ENCODE peak calls at places on chromosomes 3 and 15, in ten cellular contexts. J, D, L, N, S, F, X, P, M and V are unnamed samples.

GRCh38 chr3:72769758-72770540 is 78.3 kb downstream of the SHQ1 start:
- DNase-seq in F (no peak), M (no peak), L (no peak), X (no peak), J (no peak), D (no peak), S (no peak), N (no peak), P (no peak), V (no peak)

GRCh38 chr15:63913786-63914185 is 80.0 kb upstream of the HERC1 start:
- DNase-seq in J (no peak), M (no peak), P (no peak), F (no peak), N (no peak), D (peak), S (no peak), L (no peak), X (no peak), V (no peak)

GRCh38 chr15:34679326-34679725 is 75.5 kb downstream of the GJD2 start:
- DNase-seq in J (no peak), X (no peak), S (no peak), M (no peak), D (no peak), F (no peak), N (no peak), L (no peak), P (no peak), V (no peak)

GRCh38 chr3:58013973-58014649 is 5.9 kb downstream of the FLNB start:
- DNase-seq in X (no peak), M (peak), F (peak), J (no peak), S (no peak), L (no peak), P (peak), N (no peak), D (no peak), V (no peak)

GRCh38 chr15:39801641-39802309 is 19.1 kb upstream of the FSIP1 start:
- DNase-seq in X (peak), D (peak), P (no peak), M (peak), S (no peak), F (no peak), J (no peak), N (no peak), L (no peak), V (no peak)

GRCh38 chr3:157175678-157176077 is 15.7 kb upstream of the CCNL1 start:
- DNase-seq in X (peak), N (no peak), S (no peak), F (peak), D (no peak), J (no peak), L (no peak), P (peak), M (no peak), V (peak)

GRCh38 chr3:45496550-45496949 is 98.0 kb upstream of the LIMD1 start:
- DNase-seq in D (no peak), X (no peak), P (peak), M (peak), J (no peak), L (no peak), F (peak), S (no peak), N (no peak), V (no peak)

GRCh38 chr3:186115229-186115996 is 6.5 kb upstream of the ETV5 start:
- DNase-seq in L (no peak), S (no peak), D (no peak), X (no peak), F (no peak), J (no peak), N (no peak), M (no peak), P (no peak), V (no peak)

GRCh38 chr15:41396111-41396510 is 6.2 kb downstream of the NDUFAF1 start:
- DNase-seq in L (no peak), X (no peak), M (no peak), N (no peak), D (no peak), P (no peak), S (no peak), J (no peak), F (no peak), V (no peak)

GRCh38 chr3:155084567-155084966 is 4.4 kb downstream of the MME start:
- DNase-seq in X (no peak), D (no peak), M (no peak), S (no peak), F (no peak), L (no peak), P (no peak), J (no peak), N (no peak), V (no peak)

GRCh38 chr3:8937064-8938020 is 25.9 kb downstream of the RAD18 start:
- DNase-seq in J (no peak), M (no peak), X (no peak), P (peak), N (no peak), S (no peak), D (peak), F (no peak), L (no peak), V (no peak)

GRCh38 chr15:100108846-100109245 is 232.9 kb downstream of the ADAMTS17 start:
- DNase-seq in P (no peak), S (no peak), D (no peak), M (no peak), X (no peak), F (peak), L (no peak), N (no peak), J (no peak), V (no peak)

GRCh38 chr15:74196175-74196574 is 6.4 kb downstream of the STRA6 start:
- DNase-seq in X (peak), D (peak), L (no peak), J (no peak), P (peak), F (peak), N (no peak), S (no peak), M (peak), V (no peak)

GRCh38 chr3:89098964-89099585 is 8.3 kb upstream of the EPHA3 start:
- DNase-seq in X (peak), N (no peak), D (peak), J (no peak), F (no peak), S (peak), P (peak), M (peak), L (peak), V (no peak)

GRCh38 chr3:153977148-153977547 is 144.0 kb upstream of the ARHGEF26 start:
- DNase-seq in P (peak), F (peak), S (no peak), J (no peak), D (no peak), L (no peak), M (no peak), N (no peak), X (no peak), V (peak)

GRCh38 chr3:101061312-101061711 is 68.1 kb upstream of the ABI3BP start:
- DNase-seq in F (no peak), N (no peak), M (no peak), P (no peak), L (no peak), X (no peak), D (no peak), J (no peak), S (no peak), V (no peak)

GRCh38 chr3:156175570-156175969 is 55.2 kb downstream of the KCNAB1 start:
- DNase-seq in M (no peak), P (peak), X (no peak), S (no peak), L (no peak), J (no peak), D (no peak), N (no peak), F (no peak), V (no peak)

GRCh38 chr3:156642750-156643728 is 31.4 kb upstream of the TIPARP start:
- DNase-seq in N (no peak), J (no peak), X (no peak), F (no peak), M (no peak), L (no peak), S (no peak), D (no peak), P (no peak), V (no peak)

GRCh38 chr3:24060055-24060454 is 115.0 kb downstream of the NR1D2 start:
- DNase-seq in P (peak), X (no peak), M (no peak), D (peak), J (no peak), L (no peak), S (peak), N (no peak), F (no peak), V (peak)

GRCh38 chr15:41011055-41011815 is 58.0 kb downstream of the CHAC1 start:
- DNase-seq in P (peak), F (no peak), N (no peak), J (no peak), M (no peak), L (no peak), X (no peak), S (no peak), D (peak), V (no peak)

GRCh38 chr3:182910939-182911781 is 69.2 kb downstream of the DCUN1D1 start:
- DNase-seq in S (no peak), P (no peak), J (no peak), X (no peak), M (no peak), L (no peak), N (no peak), D (no peak), F (no peak), V (no peak)

GRCh38 chr3:177905895-177906511 is 630.2 kb upstream of the KCNMB2 start:
- DNase-seq in D (peak), L (no peak), J (no peak), N (no peak), S (peak), X (no peak), P (peak), F (no peak), M (no peak), V (no peak)

DNA sequence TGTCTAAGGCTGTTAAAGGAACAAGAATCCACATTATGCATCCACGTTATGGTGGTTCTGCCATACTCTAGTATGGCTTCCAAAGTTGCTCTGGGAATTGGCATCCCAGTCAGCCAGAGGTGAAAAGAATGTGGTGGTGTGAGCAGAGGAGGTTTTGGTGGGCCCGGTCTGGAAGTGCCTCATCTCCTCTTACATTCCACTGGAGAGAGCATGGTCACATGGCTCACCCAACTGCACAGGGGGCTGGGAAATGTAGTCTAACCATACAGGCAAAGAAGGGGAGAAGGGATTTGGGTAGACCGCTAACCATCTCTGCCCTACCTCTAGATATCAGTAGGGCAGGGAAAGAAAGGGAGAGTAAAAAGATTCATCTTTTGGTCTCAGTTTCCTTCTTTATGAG is 3.2 kb upstream of the HEG1 start:
- DNase-seq in J (no peak), D (no peak), M (no peak), X (no peak), P (no peak), L (no peak), N (no peak), F (no peak), S (no peak), V (no peak)
- H3K4me3 ChIP-seq in J (no peak), D (no peak), M (no peak), X (no peak), P (no peak), L (no peak), N (no peak), F (no peak), S (no peak), V (no peak)

GRCh38 chr3:48560648-48561018 is 2.9 kb downstream of the UCN2 start:
- DNase-seq in M (no peak), S (no peak), P (no peak), J (no peak), L (no peak), X (no peak), N (no peak), D (no peak), F (peak), V (no peak)
- H3K4me3 ChIP-seq in M (no peak), S (no peak), P (peak), J (peak), L (no peak), X (no peak), N (no peak), D (no peak), F (peak), V (no peak)

GRCh38 chr15:71392821-71393220 is 277.6 kb downstream of the THSD4 start:
- DNase-seq in X (no peak), J (no peak), M (no peak), L (peak), S (peak), D (no peak), F (no peak), P (no peak), N (no peak), V (no peak)
- H3K4me3 ChIP-seq in X (no peak), J (no peak), M (no peak), L (no peak), S (no peak), D (no peak), F (no peak), P (no peak), N (no peak), V (no peak)

GRCh38 chr15:38459480-38459879 is 5.6 kb downstream of the FAM98B start:
- DNase-seq in D (no peak), S (no peak), X (no peak), N (no peak), P (no peak), M (no peak), L (no peak), J (no peak), F (no peak), V (no peak)

GRCh38 chr15:38453971-38454686 is at the start of gene FAM98B:
- DNase-seq in F (peak), X (peak), L (peak), N (peak), S (peak), P (peak), J (peak), D (peak), M (peak), V (peak)

GRCh38 chr15:38454687-38455071 is 752 bp downstream of the FAM98B start:
- DNase-seq in M (no peak), J (no peak), P (no peak), S (no peak), L (no peak), F (no peak), X (no peak), D (no peak), N (no peak), V (no peak)

GRCh38 chr15:38458646-38459045 is 4.7 kb downstream of the FAM98B start:
- DNase-seq in J (no peak), D (no peak), L (no peak), X (no peak), F (no peak), N (no peak), M (no peak), S (no peak), P (no peak), V (no peak)

DNA sequence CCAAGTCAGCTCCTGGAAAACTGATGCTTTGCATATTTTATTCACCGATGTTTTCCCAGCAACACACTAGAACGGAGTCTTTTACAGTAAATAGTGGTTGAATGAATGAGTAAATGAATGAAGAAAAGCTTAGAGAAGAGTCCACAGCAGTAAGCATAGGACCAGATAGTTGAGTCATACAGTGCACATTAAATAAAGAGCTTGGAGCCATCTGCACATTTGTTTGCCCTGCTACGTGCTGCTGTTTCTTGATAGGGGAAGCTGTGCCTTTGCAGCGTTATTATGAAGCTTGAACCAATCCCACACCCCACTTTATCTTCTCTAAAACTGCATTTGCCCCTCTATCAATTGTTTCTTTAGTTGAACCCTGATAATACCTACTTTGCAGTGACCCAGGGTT is 1.2 kb downstream of the FAM98B start:
- DNase-seq in D (peak), N (no peak), X (no peak), J (no peak), F (no peak), M (no peak), P (peak), S (no peak), L (no peak), V (no peak)
- H3K4me3 ChIP-seq in D (peak), N (peak), X (no peak), J (peak), F (peak), M (peak), P (peak), S (peak), L (peak), V (peak)

DNA sequence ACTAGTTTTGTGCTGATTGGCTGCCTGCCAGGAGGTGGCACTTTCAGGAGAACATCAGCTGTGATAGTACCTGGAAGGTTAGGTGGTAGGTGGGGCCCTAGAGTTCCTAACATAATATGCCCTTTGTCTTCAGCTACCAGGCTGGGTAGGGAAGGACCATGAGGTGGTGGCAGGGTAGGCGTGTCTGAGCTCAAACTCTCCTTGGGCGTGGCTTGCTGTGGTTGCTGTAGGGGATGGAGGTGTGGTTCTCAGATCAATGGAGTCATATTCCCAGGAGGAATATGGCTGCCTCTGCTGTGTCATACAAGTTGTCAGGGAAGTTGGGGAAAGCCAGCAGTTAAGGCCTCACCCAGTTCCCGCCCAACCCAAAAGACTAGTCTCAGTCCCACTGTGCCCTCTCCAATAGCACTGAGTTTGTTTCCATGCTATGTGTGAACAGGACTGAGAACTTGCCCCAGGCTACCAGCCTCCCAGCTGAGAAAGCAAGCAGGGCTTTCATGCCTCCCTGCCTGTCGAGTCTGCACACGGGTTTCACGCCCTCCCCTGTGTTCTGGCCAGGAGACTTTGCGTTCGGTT is 107.7 kb downstream of the CHCHD4 start:
- DNase-seq in P (no peak), M (no peak), S (no peak), N (no peak), X (peak), L (no peak), F (no peak), D (peak), J (no peak), V (no peak)
- H3K4me3 ChIP-seq in P (no peak), M (no peak), S (no peak), N (no peak), X (no peak), L (no peak), F (no peak), D (no peak), J (no peak), V (no peak)

DNA sequence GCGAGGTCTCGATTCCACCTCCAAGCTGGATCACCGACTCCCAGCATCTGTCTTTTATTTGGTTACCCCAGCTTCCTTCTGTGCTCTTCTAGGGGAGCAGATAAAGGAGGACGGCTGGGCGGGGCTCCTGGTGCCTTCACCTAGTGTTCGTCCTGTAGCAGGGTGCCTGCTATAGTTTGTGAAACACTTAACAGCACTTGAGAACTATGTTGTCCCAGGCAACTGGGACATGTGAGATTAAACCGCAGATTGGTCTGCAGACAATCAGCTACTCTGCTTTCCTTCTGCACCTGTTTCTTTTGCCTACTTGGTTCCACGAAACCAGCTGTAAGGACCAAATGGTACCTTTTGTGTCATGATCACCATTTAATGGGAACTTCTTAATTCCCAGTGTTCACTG is 91.7 kb downstream of the ZNF621 start:
- DNase-seq in X (no peak), D (no peak), L (no peak), M (no peak), S (no peak), J (no peak), P (no peak), N (no peak), F (no peak), V (no peak)
- H3K4me3 ChIP-seq in X (no peak), D (no peak), L (no peak), M (no peak), S (no peak), J (no peak), P (no peak), N (no peak), F (no peak), V (no peak)

GRCh38 chr3:25432191-25432720 is 4.2 kb downstream of the RARB start:
- DNase-seq in D (no peak), S (no peak), J (no peak), P (no peak), X (no peak), N (no peak), M (no peak), F (no peak), L (no peak), V (no peak)
- H3K4me3 ChIP-seq in D (no peak), S (no peak), J (no peak), P (no peak), X (no peak), N (no peak), M (no peak), F (no peak), L (no peak), V (peak)